ENCODE peak calls at places on chromosomes 7 and 10, in ten cellular contexts. One of them, this sample, is unnamed.

GRCh38 chr10:50385610-50386009 is 134.3 kb upstream of the ASAH2 start:
- DNase-seq in kidney epithelial cell: no peak
- DNase-seq in NCI-H2029 treated with DMSO at 0.1 percent for 48 hours: no peak
- DNase-seq in neuronal stem cell: no peak
- DNase-seq in left lobe of liver: peak; percentile 49
- DNase-seq in fibroblast of pulmonary artery: peak; percentile 55
- DNase-seq in stimulated activated CD4-positive, alpha-beta T cell treated with anti-CD3 and anti-CD28 coated beads, Interleukin-12 subunit alpha, Interleukin-12 subunit beta, amount 100 ng/mL, for 4 hours: no peak
- DNase-seq in AG04450: no peak
- DNase-seq in EH: peak; percentile 35
- DNase-seq in GM04503: no peak
- DNase-seq in this sample: no peak

GRCh38 chr10:88978463-88978862 is 12.1 kb upstream of the FAS start:
- DNase-seq in AG04450: no peak
- DNase-seq in stimulated activated CD4-positive, alpha-beta T cell treated with anti-CD3 and anti-CD28 coated beads, Interleukin-12 subunit alpha, Interleukin-12 subunit beta, amount 100 ng/mL, for 4 hours: no peak
- DNase-seq in fibroblast of pulmonary artery: no peak
- DNase-seq in GM04503: no peak
- DNase-seq in NCI-H2029 treated with DMSO at 0.1 percent for 48 hours: no peak
- DNase-seq in neuronal stem cell: no peak
- DNase-seq in EH: no peak
- DNase-seq in left lobe of liver: no peak
- DNase-seq in kidney epithelial cell: no peak
- DNase-seq in this sample: no peak

GRCh38 chr7:102916426-102916825 is 3.6 kb downstream of the LRRC17 start:
- DNase-seq in left lobe of liver: no peak
- DNase-seq in NCI-H2029 treated with DMSO at 0.1 percent for 48 hours: no peak
- DNase-seq in AG04450: peak; percentile 36
- DNase-seq in GM04503: no peak
- DNase-seq in kidney epithelial cell: peak; percentile 28
- DNase-seq in stimulated activated CD4-positive, alpha-beta T cell treated with anti-CD3 and anti-CD28 coated beads, Interleukin-12 subunit alpha, Interleukin-12 subunit beta, amount 100 ng/mL, for 4 hours: no peak
- DNase-seq in fibroblast of pulmonary artery: peak; percentile 79
- DNase-seq in neuronal stem cell: no peak
- DNase-seq in EH: peak; percentile 72
- DNase-seq in this sample: no peak

GRCh38 chr7:134723904-134724303 is 55.5 kb upstream of the CALD1 start:
- DNase-seq in AG04450: no peak
- DNase-seq in EH: peak; percentile 33
- DNase-seq in neuronal stem cell: no peak
- DNase-seq in stimulated activated CD4-positive, alpha-beta T cell treated with anti-CD3 and anti-CD28 coated beads, Interleukin-12 subunit alpha, Interleukin-12 subunit beta, amount 100 ng/mL, for 4 hours: no peak
- DNase-seq in fibroblast of pulmonary artery: no peak
- DNase-seq in NCI-H2029 treated with DMSO at 0.1 percent for 48 hours: no peak
- DNase-seq in GM04503: no peak
- DNase-seq in left lobe of liver: no peak
- DNase-seq in kidney epithelial cell: no peak
- DNase-seq in this sample: no peak

GRCh38 chr7:141550694-141551079 is 523 bp upstream of the AGK start:
- DNase-seq in left lobe of liver: no peak
- DNase-seq in NCI-H2029 treated with DMSO at 0.1 percent for 48 hours: no peak
- DNase-seq in stimulated activated CD4-positive, alpha-beta T cell treated with anti-CD3 and anti-CD28 coated beads, Interleukin-12 subunit alpha, Interleukin-12 subunit beta, amount 100 ng/mL, for 4 hours: no peak
- DNase-seq in GM04503: no peak
- DNase-seq in kidney epithelial cell: no peak
- DNase-seq in AG04450: no peak
- DNase-seq in neuronal stem cell: no peak
- DNase-seq in fibroblast of pulmonary artery: no peak
- DNase-seq in EH: peak; percentile 32
- DNase-seq in this sample: peak; percentile 5

GRCh38 chr7:82056282-82056681 is 286.4 kb upstream of the HGF start:
- DNase-seq in kidney epithelial cell: no peak
- DNase-seq in stimulated activated CD4-positive, alpha-beta T cell treated with anti-CD3 and anti-CD28 coated beads, Interleukin-12 subunit alpha, Interleukin-12 subunit beta, amount 100 ng/mL, for 4 hours: no peak
- DNase-seq in fibroblast of pulmonary artery: peak; percentile 85
- DNase-seq in AG04450: no peak
- DNase-seq in NCI-H2029 treated with DMSO at 0.1 percent for 48 hours: no peak
- DNase-seq in EH: no peak
- DNase-seq in GM04503: no peak
- DNase-seq in left lobe of liver: no peak
- DNase-seq in neuronal stem cell: no peak
- DNase-seq in this sample: no peak

GRCh38 chr10:119807960-119808697 is 64.5 kb downstream of the MCMBP start:
- DNase-seq in GM04503: peak; percentile 44
- DNase-seq in left lobe of liver: no peak
- DNase-seq in neuronal stem cell: no peak
- DNase-seq in EH: peak; percentile 79
- DNase-seq in AG04450: peak; percentile 60
- DNase-seq in fibroblast of pulmonary artery: peak; percentile 39
- DNase-seq in stimulated activated CD4-positive, alpha-beta T cell treated with anti-CD3 and anti-CD28 coated beads, Interleukin-12 subunit alpha, Interleukin-12 subunit beta, amount 100 ng/mL, for 4 hours: no peak
- DNase-seq in kidney epithelial cell: peak; percentile 48
- DNase-seq in NCI-H2029 treated with DMSO at 0.1 percent for 48 hours: no peak
- DNase-seq in this sample: no peak

GRCh38 chr7:122064971-122065370 is 79.1 kb downstream of the AASS start:
- DNase-seq in NCI-H2029 treated with DMSO at 0.1 percent for 48 hours: no peak
- DNase-seq in stimulated activated CD4-positive, alpha-beta T cell treated with anti-CD3 and anti-CD28 coated beads, Interleukin-12 subunit alpha, Interleukin-12 subunit beta, amount 100 ng/mL, for 4 hours: no peak
- DNase-seq in kidney epithelial cell: no peak
- DNase-seq in EH: no peak
- DNase-seq in GM04503: no peak
- DNase-seq in neuronal stem cell: no peak
- DNase-seq in fibroblast of pulmonary artery: no peak
- DNase-seq in AG04450: no peak
- DNase-seq in left lobe of liver: no peak
- DNase-seq in this sample: no peak

GRCh38 chr7:55018361-55019328 is at the start of gene EGFR:
- DNase-seq in fibroblast of pulmonary artery: peak; percentile 77
- DNase-seq in AG04450: peak; percentile 34
- DNase-seq in stimulated activated CD4-positive, alpha-beta T cell treated with anti-CD3 and anti-CD28 coated beads, Interleukin-12 subunit alpha, Interleukin-12 subunit beta, amount 100 ng/mL, for 4 hours: no peak
- DNase-seq in NCI-H2029 treated with DMSO at 0.1 percent for 48 hours: peak; percentile 18
- DNase-seq in left lobe of liver: peak; percentile 96
- DNase-seq in kidney epithelial cell: no peak
- DNase-seq in GM04503: no peak
- DNase-seq in neuronal stem cell: peak; percentile 61
- DNase-seq in EH: peak; percentile 90
- DNase-seq in this sample: peak; percentile 56

GRCh38 chr10:48454302-48455054 is 148.0 kb downstream of the MAPK8 start:
- DNase-seq in EH: no peak
- DNase-seq in stimulated activated CD4-positive, alpha-beta T cell treated with anti-CD3 and anti-CD28 coated beads, Interleukin-12 subunit alpha, Interleukin-12 subunit beta, amount 100 ng/mL, for 4 hours: no peak
- DNase-seq in GM04503: no peak
- DNase-seq in kidney epithelial cell: no peak
- DNase-seq in left lobe of liver: peak; percentile 38
- DNase-seq in AG04450: no peak
- DNase-seq in neuronal stem cell: no peak
- DNase-seq in NCI-H2029 treated with DMSO at 0.1 percent for 48 hours: no peak
- DNase-seq in fibroblast of pulmonary artery: no peak
- DNase-seq in this sample: no peak

GRCh38 chr10:88473989-88474883 is 108.9 kb downstream of the RNLS start:
- DNase-seq in fibroblast of pulmonary artery: no peak
- DNase-seq in neuronal stem cell: no peak
- DNase-seq in left lobe of liver: peak; percentile 65
- DNase-seq in GM04503: no peak
- DNase-seq in NCI-H2029 treated with DMSO at 0.1 percent for 48 hours: peak; percentile 26
- DNase-seq in EH: no peak
- DNase-seq in AG04450: no peak
- DNase-seq in kidney epithelial cell: no peak
- DNase-seq in stimulated activated CD4-positive, alpha-beta T cell treated with anti-CD3 and anti-CD28 coated beads, Interleukin-12 subunit alpha, Interleukin-12 subunit beta, amount 100 ng/mL, for 4 hours: no peak
- DNase-seq in this sample: no peak